ENCODE peak calls at places on chromosomes 6 and 20, in six cellular contexts. L is HCT116, W is HepG2, M is H1, C is GM12878, H is K562. G is an unnamed sample.
A peak's percentile ranks its signal among the peaks of the same experiment; 100 is the strongest.

GRCh38 chr20:51046021-51046985 is 23.4 kb upstream of the KCNG1 start:
- DNase-seq in C (no peak), M (no peak), W (no peak), L (no peak), H (no peak), G (no peak)

GRCh38 chr6:33944686-33945411 is 141.0 kb upstream of the MLN start:
- DNase-seq in W (no peak), H (peak; percentile 60), M (no peak), C (no peak), L (no peak), G (no peak)

GRCh38 chr6:42978487-42978792 is 541 bp downstream of the PEX6 start:
- DNase-seq in H (peak; percentile 81), L (no peak), W (no peak), C (no peak), M (peak; percentile 71), G (no peak)

GRCh38 chr6:101626264-101626663 is 232.8 kb downstream of the GRIK2 start:
- DNase-seq in H (no peak), L (no peak), C (no peak), M (no peak), W (no peak), G (no peak)

GRCh38 chr20:35311409-35311808 is 19.2 kb upstream of the FAM83C start:
- DNase-seq in C (no peak), M (no peak), W (no peak), L (peak; percentile 81), H (peak; percentile 37), G (no peak)

GRCh38 chr6:158711264-158711663 is 61.4 kb downstream of the SYTL3 start:
- DNase-seq in W (no peak), L (no peak), H (no peak), C (no peak), M (no peak), G (no peak)

GRCh38 chr20:49433387-49433786 is 49.1 kb downstream of the KCNB1 start:
- DNase-seq in C (no peak), L (no peak), H (no peak), W (no peak), M (no peak), G (no peak)

GRCh38 chr6:12298995-12299394 is 8.8 kb downstream of the EDN1 start:
- DNase-seq in W (no peak), C (no peak), L (no peak), M (no peak), H (no peak), G (no peak)

GRCh38 chr6:11120273-11121005 is 8.9 kb upstream of the ERVFRD-1 start:
- DNase-seq in C (no peak), W (no peak), H (no peak), L (no peak), M (no peak), G (no peak)

GRCh38 chr20:11905460-11906150 is 12.1 kb upstream of the BTBD3 start:
- DNase-seq in W (no peak), C (no peak), H (no peak), L (no peak), M (no peak), G (no peak)

GRCh38 chr6:142570221-142570671 is 268.4 kb downstream of the ADGRG6 start:
- DNase-seq in M (no peak), H (no peak), C (no peak), L (no peak), W (peak; percentile 40), G (no peak)

GRCh38 chr6:144036064-144036873 is 28.2 kb upstream of the PLAGL1 start:
- DNase-seq in H (peak; percentile 30), L (no peak), C (no peak), W (peak; percentile 21), M (no peak), G (no peak)

GRCh38 chr20:56885521-56885920 is 256.4 kb downstream of the TFAP2C start:
- DNase-seq in M (no peak), C (no peak), W (no peak), L (no peak), H (no peak), G (no peak)

GRCh38 chr6:46637933-46638332 is 14.7 kb downstream of the CYP39A1 start:
- DNase-seq in L (no peak), C (no peak), H (no peak), M (no peak), W (no peak), G (no peak)

GRCh38 chr6:4348462-4349112 is 213.2 kb upstream of the ECI2 start:
- DNase-seq in H (no peak), W (no peak), M (no peak), L (no peak), C (peak; percentile 45), G (no peak)

GRCh38 chr6:4347877-4348276 is 212.5 kb upstream of the ECI2 start:
- DNase-seq in M (no peak), H (no peak), C (no peak), W (no peak), L (no peak), G (no peak)

GRCh38 chr6:4345543-4345942 is 210.2 kb upstream of the ECI2 start:
- DNase-seq in C (no peak), M (no peak), L (no peak), H (no peak), W (no peak), G (no peak)

GRCh38 chr6:4344317-4344899 is 209.0 kb upstream of the ECI2 start:
- DNase-seq in L (no peak), W (no peak), C (no peak), H (no peak), M (no peak), G (no peak)

DNA sequence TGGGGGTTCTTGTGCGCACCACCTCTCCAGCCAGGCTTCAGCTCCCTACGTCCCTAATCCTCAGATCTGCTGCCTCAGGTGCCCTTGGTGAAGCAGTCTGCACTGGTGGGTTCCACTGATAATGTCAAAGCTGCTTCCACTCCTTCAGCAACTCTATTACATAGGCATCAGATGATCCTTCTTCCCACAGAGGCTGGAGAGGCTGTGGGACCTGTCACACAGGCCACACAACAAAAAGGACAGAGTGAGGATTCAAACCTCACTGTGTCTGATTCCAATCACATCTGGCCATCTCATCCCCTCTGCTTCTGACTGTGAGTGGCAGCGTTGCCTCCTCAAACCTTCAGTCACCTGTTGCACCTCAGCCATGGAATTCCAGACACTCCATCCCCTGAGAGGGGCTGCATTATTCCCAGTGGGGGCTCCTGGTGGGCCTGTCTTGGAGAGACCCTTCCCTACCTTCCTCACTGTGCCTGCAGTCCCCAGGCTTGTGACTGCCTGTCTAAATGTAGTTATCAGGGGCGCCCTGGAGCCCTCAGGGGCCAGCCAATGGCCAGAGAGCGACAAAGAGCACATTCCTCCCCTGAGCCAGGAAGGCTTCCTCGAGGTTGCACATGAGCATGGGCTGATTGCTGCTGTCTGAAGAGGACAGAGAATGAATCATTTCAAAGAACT is 211.4 kb upstream of the ECI2 start:
- DNase-seq in L (no peak), H (no peak), C (no peak), M (no peak), W (no peak), G (no peak)
- TF ChIP-seq ZNF274 in L (no peak), H (no peak), C (no peak), M (no peak), W (no peak), G (no peak)

GRCh38 chr20:31440012-31440659 is at the start of gene DEFB123:
- DNase-seq in W (no peak), M (no peak), L (no peak), C (no peak), H (peak; percentile 35), G (no peak)
- H3K9me3 ChIP-seq in W (no peaks in the 10 kb centered on the region), M (peaks cover 77% of the 10 kb centered on the region), L (no peaks in the 10 kb centered on the region), C (no peaks in the 10 kb centered on the region), H (no peaks in the 10 kb centered on the region), G (no peaks in the 10 kb centered on the region)

GRCh38 chr6:71698698-71699097 is 187.7 kb upstream of the RIMS1 start:
- DNase-seq in H (no peak), M (no peak), W (no peak), L (no peak), C (no peak), G (no peak)
- TF ChIP-seq ZNF274 in H (no peak), M (no peak), W (no peak), L (no peak), C (no peak), G (no peak)

DNA sequence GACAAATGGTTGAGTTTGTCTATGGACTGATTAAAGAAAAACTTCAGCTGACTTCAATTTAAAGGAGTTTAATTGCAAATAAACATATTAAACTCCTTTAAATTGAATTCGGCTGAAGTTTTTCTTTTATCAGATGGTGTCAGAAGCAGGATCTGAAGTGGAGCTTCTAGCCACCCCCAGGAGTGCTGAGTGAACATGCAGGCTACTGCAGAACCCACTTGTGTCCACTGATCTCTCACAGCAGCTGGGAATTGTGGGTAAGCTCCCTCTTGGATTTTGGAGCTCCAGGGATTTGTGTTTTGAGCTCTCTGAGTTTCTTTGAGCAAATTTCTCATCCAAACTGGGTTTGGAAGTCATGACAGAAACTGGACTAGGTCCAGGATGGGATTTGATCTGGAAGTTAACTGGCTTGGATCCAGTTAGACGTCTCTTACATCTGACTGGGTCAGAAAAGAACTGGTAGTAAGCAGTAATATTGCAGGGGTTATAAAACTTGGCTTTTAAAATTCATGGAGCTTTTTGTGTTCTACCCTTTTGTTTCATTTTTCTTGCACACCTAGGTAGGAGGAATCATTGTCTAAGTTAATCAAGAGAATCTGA is 95.8 kb upstream of the UST start:
- DNase-seq in W (no peak), L (no peak), H (no peak), C (no peak), M (no peak), G (no peak)
- H3K9me3 ChIP-seq in W (peaks cover 45% of the 10 kb centered on the region), L (no peaks in the 10 kb centered on the region), H (no peaks in the 10 kb centered on the region), C (no peaks in the 10 kb centered on the region), M (peaks cover 47% of the 10 kb centered on the region), G (peaks cover 66% of the 10 kb centered on the region)

DNA sequence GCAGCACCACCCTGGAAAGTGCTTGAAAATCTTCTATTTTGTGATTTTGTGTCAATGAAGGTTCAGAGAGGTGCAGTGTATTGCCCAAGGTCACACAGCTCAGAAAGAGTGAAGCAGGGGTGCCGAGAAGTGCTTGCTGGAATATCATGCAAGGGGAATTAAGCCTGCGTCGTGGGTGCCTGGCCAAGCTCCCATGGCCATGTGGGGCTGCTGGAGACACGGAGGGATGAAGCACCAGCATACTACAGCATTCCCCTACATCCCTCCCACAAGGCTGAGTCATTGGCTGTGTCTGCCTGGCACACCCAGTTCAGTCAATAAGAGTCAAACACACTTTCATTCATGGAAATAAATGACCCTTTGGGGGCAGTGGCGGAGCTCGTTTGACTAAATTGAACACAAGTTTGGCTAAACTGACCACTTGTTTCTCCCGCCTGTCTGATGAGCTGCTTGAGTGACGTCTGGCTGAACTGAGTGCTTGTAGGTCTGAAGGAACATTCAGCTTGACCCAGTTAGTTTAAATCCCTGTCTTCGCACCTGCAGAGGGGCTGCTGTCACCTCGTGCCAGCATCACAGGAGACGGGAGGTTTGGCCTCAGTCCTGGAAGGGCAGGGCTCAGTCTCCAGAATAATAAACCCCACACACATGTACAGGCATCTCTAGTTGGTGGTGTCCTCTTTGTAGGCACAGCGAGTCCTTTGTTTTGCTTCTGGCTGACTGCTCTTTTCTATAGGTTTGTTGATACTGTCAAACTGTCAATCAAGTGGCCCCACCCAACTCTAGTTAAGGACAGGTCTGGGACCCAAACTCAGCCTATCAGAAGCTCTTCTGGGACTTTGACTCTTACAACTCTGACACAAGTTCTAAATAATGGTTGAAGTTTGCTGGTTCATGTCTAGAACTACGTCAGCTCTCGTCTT is 8.4 kb upstream of the TGM2 start:
- DNase-seq in H (peak; percentile 47), W (peak; percentile 85), C (no peak), L (no peak), M (no peak), G (no peak)
- TF ChIP-seq ZNF274 in H (no peak), W (no peak), C (no peak), L (no peak), M (no peak), G (no peak)

DNA sequence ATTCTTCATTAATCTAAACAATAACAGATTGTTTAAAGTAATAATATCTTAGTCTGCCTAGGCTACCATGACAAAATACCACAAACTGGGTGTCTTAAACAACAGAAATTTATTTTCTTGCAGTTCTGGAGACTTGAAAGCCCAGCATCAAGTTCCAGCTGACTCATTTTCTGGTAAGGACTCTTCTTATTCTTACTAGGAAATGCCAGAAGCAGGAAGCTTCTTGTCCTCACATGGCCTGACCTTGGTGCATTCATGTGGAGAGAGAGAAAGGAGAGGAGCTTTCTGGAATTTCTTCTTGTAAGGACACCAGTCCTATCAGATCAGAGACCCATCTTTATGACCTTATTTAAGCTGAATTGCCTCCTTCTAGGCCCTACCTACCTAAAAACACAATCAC is 110.5 kb downstream of the ANKRD60 start:
- DNase-seq in W (no peak), H (no peak), C (no peak), M (no peak), L (no peak), G (no peak)
- H3K9me3 ChIP-seq in W (no peaks in the 10 kb centered on the region), H (no peaks in the 10 kb centered on the region), C (no peaks in the 10 kb centered on the region), M (no peaks in the 10 kb centered on the region), L (no peaks in the 10 kb centered on the region), G (peaks cover 23% of the 10 kb centered on the region)

G was measured in NT2/D1.